ENCODE peak calls at places on chromosomes 13 and 19, in eight cellular contexts. L is AG09309, R is HCT116, O is small intestine, W is Caki2, B is uterus, J is left cardiac atrium, C is T-helper 2 cell. E is an unnamed sample.
A peak's percentile ranks its signal among the peaks of the same experiment; 100 is the strongest.

GRCh38 chr13:88196106-88196505 is 524.9 kb downstream of the SLITRK5 start:
- DNase-seq in L (no peak), R (no peak), O (no peak), W (no peak), B (no peak), J (no peak), C (no peak), E (no peak)

GRCh38 chr19:11208526-11209471 is 11.5 kb upstream of the KANK2 start:
- DNase-seq in L (no peak), R (no peak), O (no peak), W (no peak), B (no peak), J (peak; percentile 22), C (no peak), E (no peak)

GRCh38 chr19:49553451-49554271 is 25.9 kb downstream of the RCN3 start:
- DNase-seq in L (peak; percentile 52), R (no peak), O (peak; percentile 93), W (no peak), B (no peak), J (no peak), C (peak; percentile 71), E (no peak)

GRCh38 chr19:33196446-33197193 is 2.5 kb downstream of the LRP3 start:
- DNase-seq in L (no peak), R (no peak), O (no peak), W (no peak), B (no peak), J (no peak), C (no peak), E (no peak)

GRCh38 chr13:21047591-21048282 is 13.6 kb downstream of the LATS2 start:
- DNase-seq in L (no peak), R (no peak), O (no peak), W (no peak), B (no peak), J (no peak), C (no peak), E (peak; percentile 79)

GRCh38 chr13:33487575-33488243 is 202.2 kb upstream of the STARD13 start:
- DNase-seq in L (no peak), R (no peak), O (peak; percentile 46), W (no peak), B (peak; percentile 19), J (no peak), C (no peak), E (no peak)

GRCh38 chr13:98576963-98577822 is at the start of gene STK24:
- DNase-seq in L (peak; percentile 45), R (no peak), O (peak; percentile 84), W (no peak), B (peak; percentile 68), J (peak; percentile 77), C (peak; percentile 80), E (peak; percentile 73)

GRCh38 chr13:94705081-94705751 is 7.1 kb downstream of the SOX21 start:
- DNase-seq in L (no peak), R (no peak), O (no peak), W (no peak), B (no peak), J (no peak), C (no peak), E (no peak)

GRCh38 chr19:18233224-18233825 is 7.1 kb upstream of the PDE4C start:
- DNase-seq in L (no peak), R (no peak), O (peak; percentile 37), W (peak; percentile 51), B (no peak), J (no peak), C (peak; percentile 49), E (no peak)

GRCh38 chr19:4277051-4277700 is 1.9 kb upstream of the SHD start:
- DNase-seq in L (no peak), R (no peak), O (no peak), W (no peak), B (no peak), J (peak; percentile 33), C (no peak), E (no peak)

GRCh38 chr13:94382960-94383359 is 96.5 kb downstream of the DCT start:
- DNase-seq in L (no peak), R (no peak), O (no peak), W (no peak), B (no peak), J (no peak), C (no peak), E (peak; percentile 81)

GRCh38 chr19:4543856-4544647 is 4.2 kb upstream of the LRG1 start:
- DNase-seq in L (no peak), R (no peak), O (no peak), W (no peak), B (no peak), J (no peak), C (no peak), E (no peak)

GRCh38 chr19:54532528-54532927 is 29.9 kb downstream of the LAIR2 start:
- DNase-seq in L (no peak), R (no peak), O (no peak), W (no peak), B (no peak), J (no peak), C (peak; percentile 70), E (no peak)

GRCh38 chr19:35084078-35084762 is 31.4 kb upstream of the FXYD3 start:
- DNase-seq in L (no peak), R (no peak), O (no peak), W (no peak), B (no peak), J (no peak), C (no peak), E (no peak)

GRCh38 chr19:1151917-1152601 is 22.0 kb downstream of the SBNO2 start:
- DNase-seq in L (no peak), R (no peak), O (no peak), W (no peak), B (peak; percentile 73), J (peak; percentile 81), C (no peak), E (peak; percentile 82)

GRCh38 chr19:4539697-4540581 is at the start of gene LRG1:
- DNase-seq in L (no peak), R (no peak), O (peak; percentile 74), W (no peak), B (peak; percentile 50), J (peak; percentile 35), C (no peak), E (no peak)

GRCh38 chr13:21060063-21060826 is 1.1 kb downstream of the LATS2 start:
- DNase-seq in L (no peak), R (no peak), O (peak; percentile 3), W (peak; percentile 27), B (peak; percentile 54), J (peak; percentile 67), C (no peak), E (peak; percentile 85)

GRCh38 chr19:33840382-33840781 is 43.7 kb downstream of the KCTD15 start:
- DNase-seq in L (no peak), R (no peak), O (no peak), W (no peak), B (no peak), J (no peak), C (no peak), E (no peak)

GRCh38 chr13:108496364-108497215 is 132.8 kb upstream of the MYO16 start:
- DNase-seq in L (no peak), R (no peak), O (no peak), W (no peak), B (no peak), J (no peak), C (no peak), E (peak; percentile 41)